ENCODE peak calls at places on chromosomes 1 and 21, in nine cellular contexts. W, P, U, D, R, F, K, S and T are unnamed samples.

GRCh38 chr1:234270103-234270502 is 103.2 kb upstream of the COA6 start:
- DNase-seq in U (no peak), R (no peak), F (no peak), W (no peak), S (no peak), P (no peak), K (no peak), D (no peak), T (no peak)

GRCh38 chr1:53413175-53414001 is 45.8 kb upstream of the DMRTB1 start:
- DNase-seq in S (peak; percentile 55), U (no peak), D (no peak), K (peak; percentile 40), F (peak; percentile 89), W (no peak), P (peak; percentile 89), R (no peak), T (peak; percentile 93)

GRCh38 chr1:204503122-204503912 is 8.7 kb upstream of the PIK3C2B start:
- DNase-seq in S (peak; percentile 87), D (no peak), R (peak; percentile 42), P (peak; percentile 64), F (peak; percentile 74), K (no peak), U (no peak), W (no peak), T (no peak)

GRCh38 chr1:207030522-207031009 is 2.0 kb downstream of the C1orf116 start:
- DNase-seq in F (no peak), R (no peak), S (no peak), K (no peak), U (no peak), W (no peak), D (no peak), P (no peak), T (no peak)

GRCh38 chr1:116359871-116360270 is 13.2 kb upstream of the ATP1A1 start:
- DNase-seq in K (no peak), F (no peak), P (no peak), U (no peak), W (no peak), R (peak; percentile 30), S (no peak), D (no peak), T (no peak)

GRCh38 chr1:198121058-198121829 is 35.6 kb upstream of the NEK7 start:
- DNase-seq in R (peak; percentile 11), K (peak; percentile 47), F (peak; percentile 92), W (no peak), U (peak; percentile 68), P (peak; percentile 96), S (peak; percentile 68), D (no peak), T (no peak)

GRCh38 chr1:151653397-151653796 is 41.5 kb downstream of the SNX27 start:
- DNase-seq in R (no peak), D (no peak), K (peak; percentile 63), U (peak; percentile 9), F (peak; percentile 62), S (peak; percentile 89), P (peak; percentile 61), W (no peak), T (no peak)

GRCh38 chr1:198295975-198296374 is 139.2 kb downstream of the NEK7 start:
- DNase-seq in F (no peak), U (no peak), S (no peak), K (no peak), W (no peak), P (no peak), R (no peak), D (no peak), T (no peak)

GRCh38 chr21:41639766-41640165 is 127.1 kb downstream of the RIPK4 start:
- DNase-seq in U (no peak), W (no peak), K (no peak), S (no peak), R (no peak), P (no peak), D (no peak), F (no peak), T (no peak)

GRCh38 chr1:15543589-15544568 is 17.2 kb downstream of the DNAJC16 start:
- DNase-seq in P (peak; percentile 87), S (peak; percentile 92), W (no peak), F (peak; percentile 67), D (no peak), K (no peak), U (no peak), R (peak; percentile 70), T (no peak)

GRCh38 chr1:155083865-155084721 is 5.5 kb downstream of the EFNA3 start:
- DNase-seq in D (peak; percentile 84), U (no peak), R (no peak), K (no peak), F (no peak), P (peak; percentile 18), S (peak; percentile 42), W (peak; percentile 48), T (no peak)

GRCh38 chr1:152582647-152583046 is 2.3 kb upstream of the LCE3D start:
- DNase-seq in P (no peak), F (peak; percentile 0), D (no peak), K (no peak), U (no peak), W (no peak), R (no peak), S (no peak), T (no peak)

GRCh38 chr1:230222678-230223077 is 155.6 kb downstream of the GALNT2 start:
- DNase-seq in W (no peak), F (no peak), K (no peak), U (no peak), S (peak; percentile 37), D (no peak), R (no peak), P (no peak), T (no peak)

GRCh38 chr1:240739139-240739538 is 127.2 kb upstream of the GREM2 start:
- DNase-seq in U (no peak), F (no peak), S (peak; percentile 17), W (no peak), R (no peak), K (no peak), P (no peak), D (no peak), T (no peak)

DNA sequence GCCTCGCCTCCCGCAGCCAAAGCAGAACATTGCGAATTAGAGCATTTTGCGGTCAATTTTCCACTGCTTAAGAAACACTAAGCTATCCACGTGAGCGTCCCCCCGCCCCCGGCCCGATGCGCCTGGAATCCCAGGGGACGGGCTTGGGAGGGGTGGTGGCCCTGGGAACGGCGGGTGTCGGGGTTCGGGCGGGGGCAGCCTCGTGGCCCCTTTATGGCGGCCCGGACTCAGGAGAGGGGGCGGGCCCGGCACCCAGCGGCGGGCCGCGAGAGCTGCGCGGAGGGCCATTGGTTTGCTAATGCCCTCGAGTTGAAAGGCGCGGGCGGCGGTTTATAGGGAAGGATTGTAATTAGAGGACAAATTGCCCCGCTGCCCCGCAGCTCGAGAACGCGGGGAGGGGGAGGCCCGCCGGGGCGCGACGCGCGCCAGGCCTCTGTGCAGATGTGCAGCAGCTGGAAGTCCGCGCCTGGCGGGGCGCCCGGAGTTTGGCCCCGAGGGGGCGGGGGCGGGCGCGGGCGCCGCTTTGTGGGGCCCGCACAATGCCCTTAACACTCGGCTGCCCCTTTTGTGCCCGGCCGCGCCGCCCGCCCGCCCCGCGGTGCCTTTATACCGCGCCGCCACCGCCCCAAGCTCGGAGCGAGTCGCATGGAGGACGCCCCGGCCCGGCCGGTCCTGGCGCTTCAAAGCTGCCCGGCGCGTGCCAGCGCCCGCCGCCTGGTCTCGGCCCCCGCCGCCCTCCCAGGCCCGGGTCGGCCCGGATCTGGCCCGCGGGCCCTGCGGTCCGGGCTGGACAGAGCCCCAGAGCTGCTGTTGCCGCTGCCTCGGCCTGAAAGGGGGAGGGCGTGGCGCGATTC is 1.9 kb upstream of the HES3 start:
- DNase-seq in R (no peak), P (no peak), S (no peak), F (no peak), W (no peak), D (no peak), U (no peak), K (no peak), T (no peak)
- H3K4me3 ChIP-seq in R (no peak overlapping the region), P (peak overlapping the region; percentile 5), S (no peak overlapping the region), F (no peak overlapping the region), W (no peak overlapping the region), D (no peak overlapping the region), U (peak overlapping the region; percentile 4), K (no peak overlapping the region), T (no peak overlapping the region)

GRCh38 chr1:197099444-197099843 is 32.4 kb upstream of the F13B start:
- DNase-seq in P (no peak), F (no peak), W (no peak), S (no peak), R (no peak), U (no peak), D (no peak), K (no peak), T (no peak)

GRCh38 chr1:197096137-197096536 is 29.1 kb upstream of the F13B start:
- DNase-seq in U (no peak), K (no peak), S (no peak), P (no peak), F (peak; percentile 4), R (peak; percentile 18), D (no peak), W (no peak), T (no peak)

GRCh38 chr1:197103295-197103694 is 36.2 kb upstream of the F13B start:
- DNase-seq in K (no peak), D (no peak), U (no peak), W (no peak), R (no peak), F (peak; percentile 73), S (peak; percentile 23), P (peak; percentile 17), T (no peak)

GRCh38 chr1:197101920-197102319 is 34.9 kb upstream of the F13B start:
- DNase-seq in U (no peak), F (no peak), S (no peak), P (no peak), K (no peak), W (no peak), D (no peak), R (no peak), T (no peak)

GRCh38 chr1:197100677-197101076 is 33.6 kb upstream of the F13B start:
- DNase-seq in F (no peak), D (no peak), W (no peak), K (no peak), P (no peak), R (no peak), U (no peak), S (no peak), T (no peak)
- TF ChIP-seq CTCF in F (no peak), D (no peak), W (no peak), K (no peak), P (no peak), R (no peak), U (no peak), S (no peak), T (no peak)

DNA sequence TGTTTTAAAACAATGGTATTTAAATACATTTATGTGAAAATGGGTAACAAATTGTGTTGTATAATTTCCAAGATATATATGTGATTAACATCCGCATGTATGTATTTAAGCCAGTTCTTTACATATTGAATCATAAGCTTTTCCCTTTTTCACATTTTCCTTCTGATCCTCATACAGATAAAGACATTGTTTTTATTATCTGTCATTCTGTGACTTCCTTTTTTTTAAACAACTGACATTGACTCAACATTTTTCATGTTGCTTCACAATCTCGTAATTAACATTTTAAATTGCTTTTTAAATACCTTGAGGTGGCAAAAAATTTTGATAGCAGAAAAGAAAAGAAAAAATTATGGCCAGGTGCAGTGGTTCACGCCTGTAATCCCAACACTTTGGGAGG is 1.4 kb downstream of the STXBP3 start:
- DNase-seq in F (no peak), S (no peak), W (no peak), K (no peak), P (no peak), D (no peak), R (no peak), U (no peak), T (no peak)
- H3K4me3 ChIP-seq in F (no peak overlapping the region), S (peak overlapping the region; percentile 91), W (peak overlapping the region; percentile 72), K (no peak overlapping the region), P (no peak overlapping the region), D (no peak overlapping the region), R (no peak overlapping the region), U (peak overlapping the region; percentile 85), T (no peak overlapping the region)

GRCh38 chr1:117512728-117513321 is 93.0 kb upstream of the TENT5C start:
- DNase-seq in U (no peak), S (peak; percentile 57), K (no peak), F (peak; percentile 40), R (peak; percentile 22), P (no peak), W (no peak), D (no peak), T (no peak)
- TF ChIP-seq CTCF in U (peak; percentile 22), S (peak; percentile 61), K (peak; percentile 47), F (peak; percentile 84), R (peak; percentile 49), P (peak; percentile 34), W (peak; percentile 33), D (no peak), T (peak; percentile 56)